ENCODE peak calls at places on chromosomes 11 and 22, in five cellular contexts. Y is stomach, X is body of pancreas, O is spleen, Q is transverse colon. U is an unnamed sample.

GRCh38 chr11:24531528-24531927 is 34.7 kb downstream of the LUZP2 start:
- DNase-seq in Y (no peak), X (no peak), O (no peak), Q (no peak), U (no peak)

GRCh38 chr11:28463826-28464225 is 355.6 kb downstream of the METTL15 start:
- DNase-seq in Y (no peak), X (no peak), O (no peak), Q (no peak), U (no peak)

GRCh38 chr11:30879322-30880020 is 293.3 kb upstream of the MPPED2 start:
- DNase-seq in Y (peak), X (no peak), O (no peak), Q (no peak), U (peak)

GRCh38 chr22:32050678-32051515 is 7.8 kb downstream of the SLC5A1 start:
- DNase-seq in Y (peak), X (peak), O (no peak), Q (no peak), U (peak)

GRCh38 chr11:99419991-99420390 is 399.2 kb downstream of the CNTN5 start:
- DNase-seq in Y (no peak), X (no peak), O (no peak), Q (no peak), U (no peak)

GRCh38 chr22:29149841-29150555 is 55.7 kb upstream of the EMID1 start:
- DNase-seq in Y (no peak), X (no peak), O (peak), Q (no peak), U (no peak)

GRCh38 chr22:47310601-47311000 is 548.2 kb downstream of the TBC1D22A start:
- DNase-seq in Y (no peak), X (no peak), O (no peak), Q (no peak), U (no peak)

GRCh38 chr11:65786786-65787636 is at the start of gene OVOL1:
- DNase-seq in Y (peak), X (peak), O (peak), Q (peak), U (no peak)

GRCh38 chr11:34587282-34587677 is 33.6 kb upstream of the EHF start:
- DNase-seq in Y (no peak), X (no peak), O (no peak), Q (no peak), U (no peak)

GRCh38 chr22:24516301-24516737 is 21.2 kb downstream of the UPB1 start:
- DNase-seq in Y (no peak), X (no peak), O (no peak), Q (no peak), U (no peak)

GRCh38 chr11:45373506-45373905 is 87.4 kb upstream of the SYT13 start:
- DNase-seq in Y (no peak), X (no peak), O (no peak), Q (no peak), U (no peak)

GRCh38 chr11:118883004-118883367 is 706 bp upstream of the CXCR5 start:
- DNase-seq in Y (no peak), X (no peak), O (no peak), Q (no peak), U (no peak)

GRCh38 chr11:117381481-117381880 is 53.8 kb downstream of the CEP164 start:
- DNase-seq in Y (no peak), X (no peak), O (no peak), Q (no peak), U (no peak)

GRCh38 chr11:47375546-47376085 is 2.7 kb downstream of the SPI1 start:
- DNase-seq in Y (no peak), X (no peak), O (peak), Q (no peak), U (no peak)

GRCh38 chr11:47376183-47376542 is 2.2 kb downstream of the SPI1 start:
- DNase-seq in Y (no peak), X (no peak), O (peak), Q (no peak), U (no peak)

GRCh38 chr11:47372422-47372821 is 5.9 kb downstream of the SPI1 start:
- DNase-seq in Y (no peak), X (no peak), O (peak), Q (no peak), U (no peak)

GRCh38 chr11:47375020-47375419 is 3.3 kb downstream of the SPI1 start:
- DNase-seq in Y (no peak), X (no peak), O (peak), Q (no peak), U (no peak)

GRCh38 chr11:47373876-47374820 is 4.2 kb downstream of the SPI1 start:
- DNase-seq in Y (peak), X (peak), O (peak), Q (peak), U (peak)
- TF ChIP-seq POLR2A in Y (no peak), X (no peak), O (no peak), Q (no peak), U (no peak)

GRCh38 chr11:126334665-126335462 is 20.6 kb upstream of the ST3GAL4 start:
- DNase-seq in Y (no peak), X (no peak), O (peak), Q (no peak), U (no peak)

GRCh38 chr11:126331286-126331685 is 24.2 kb upstream of the ST3GAL4 start:
- DNase-seq in Y (no peak), X (no peak), O (peak), Q (no peak), U (no peak)

GRCh38 chr11:126329644-126330200 is 25.8 kb upstream of the ST3GAL4 start:
- DNase-seq in Y (no peak), X (no peak), O (no peak), Q (no peak), U (no peak)

GRCh38 chr11:126333142-126333541 is 22.3 kb upstream of the ST3GAL4 start:
- DNase-seq in Y (no peak), X (no peak), O (no peak), Q (no peak), U (no peak)

GRCh38 chr11:126332221-126332711 is 23.2 kb upstream of the ST3GAL4 start:
- DNase-seq in Y (no peak), X (no peak), O (peak), Q (no peak), U (peak)
- H3K27ac ChIP-seq in Y (no peak), X (no peak), O (peak), Q (no peak), U (peak)

GRCh38 chr11:54558407-54558806 is 45.4 kb downstream of the OR4C46 start:
- DNase-seq in Y (no peak), X (no peak), O (no peak), Q (no peak), U (no peak)

GRCh38 chr11:54558919-54559318 is 44.9 kb downstream of the OR4C46 start:
- DNase-seq in Y (no peak), X (no peak), O (no peak), Q (no peak), U (no peak)
- TF ChIP-seq CTCF in Y (no peak), X (no peak), O (no peak), Q (no peak), U (no peak)

DNA sequence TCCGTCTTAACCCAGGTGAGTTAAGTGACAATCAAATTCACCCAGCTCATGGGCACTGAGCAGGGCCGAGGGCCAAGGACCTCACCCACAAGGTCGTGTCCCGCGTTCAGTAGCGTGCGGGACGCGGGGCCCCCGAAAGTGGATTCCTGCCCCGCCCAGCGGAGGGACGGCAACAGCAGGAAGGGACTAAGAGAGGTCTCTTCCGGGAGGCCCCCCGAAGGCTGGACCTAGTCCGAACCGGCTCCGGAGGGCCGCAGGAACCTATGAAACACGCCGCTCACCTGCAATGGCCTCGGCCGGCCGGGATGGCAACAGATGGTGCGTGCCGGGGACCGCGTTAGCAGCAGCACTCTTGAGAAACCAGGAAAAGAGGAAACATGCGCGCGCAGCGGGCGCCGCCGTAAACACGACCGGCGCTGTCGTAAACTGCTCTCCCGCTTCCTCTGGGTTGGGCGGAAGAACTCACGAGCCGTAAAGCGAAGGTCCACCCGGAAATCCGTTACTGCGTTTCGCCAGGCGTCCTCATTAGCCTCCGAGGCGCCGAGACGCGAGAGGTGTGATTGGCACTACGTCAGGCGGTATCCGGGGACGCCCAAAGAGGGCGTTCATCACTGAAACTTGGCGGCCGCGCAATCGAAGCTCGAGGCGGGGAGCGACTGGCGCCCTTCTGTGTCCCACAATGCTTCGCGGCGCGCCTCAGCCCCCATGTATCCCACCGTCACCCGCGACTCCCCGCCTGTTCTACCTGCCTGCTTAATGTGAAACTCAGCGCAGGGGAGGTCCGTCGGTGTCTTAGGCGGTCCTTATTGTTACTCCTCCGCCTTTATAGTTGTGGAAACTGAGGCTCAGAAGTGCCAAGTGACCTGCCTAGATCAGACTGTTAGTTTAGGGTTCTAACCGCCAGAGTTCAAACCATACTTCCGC is at the start of gene EIF3D:
- DNase-seq in Y (peak), X (peak), O (peak), Q (peak), U (peak)
- TF ChIP-seq POLR2A in Y (peak), X (peak), O (peak), Q (peak), U (peak)

GRCh38 chr22:28023036-28023435 is 104.0 kb upstream of the PITPNB start:
- DNase-seq in Y (no peak), X (peak), O (peak), Q (no peak), U (peak)

GRCh38 chr22:28021116-28021997 is 102.3 kb upstream of the PITPNB start:
- DNase-seq in Y (peak), X (peak), O (peak), Q (no peak), U (no peak)

GRCh38 chr22:28019881-28020861 is 101.1 kb upstream of the PITPNB start:
- DNase-seq in Y (peak), X (peak), O (peak), Q (peak), U (peak)

GRCh38 chr22:28023774-28024173 is 104.7 kb upstream of the PITPNB start:
- DNase-seq in Y (peak), X (peak), O (peak), Q (no peak), U (peak)

DNA sequence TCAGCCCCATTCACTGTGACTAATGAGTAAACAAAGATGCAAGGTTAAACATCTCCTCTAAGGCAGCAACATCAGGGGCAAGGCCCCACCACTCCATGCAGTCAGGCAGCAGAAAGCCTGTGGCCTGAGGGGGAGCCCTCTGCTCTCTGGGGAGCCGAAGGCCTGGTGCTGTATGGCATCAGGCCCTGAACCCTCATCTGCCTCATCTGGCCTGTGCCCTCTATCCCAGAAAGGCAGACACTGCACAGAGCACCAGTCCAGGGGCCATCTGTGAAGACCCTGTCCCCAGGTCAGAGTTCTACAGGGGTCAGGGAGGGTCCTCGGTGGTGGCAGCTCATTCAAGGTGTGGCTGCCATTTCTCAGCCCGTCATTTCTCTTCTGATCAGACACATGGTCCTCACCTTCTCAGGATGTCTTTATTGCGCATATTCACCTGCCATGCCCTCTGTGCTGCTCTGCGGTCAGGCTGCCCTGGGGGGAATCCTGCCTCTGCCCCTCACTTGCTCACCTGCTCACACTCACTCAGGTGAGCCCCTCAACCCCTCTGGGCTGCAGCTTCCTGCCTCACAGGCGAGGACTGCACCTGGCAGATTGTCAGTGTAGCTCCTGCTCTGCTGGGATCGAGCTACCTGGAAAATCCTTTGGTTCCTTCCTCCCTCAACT is 103.1 kb upstream of the PITPNB start:
- DNase-seq in Y (peak), X (peak), O (peak), Q (no peak), U (peak)
- H3K27ac ChIP-seq in Y (no peak), X (no peak), O (no peak), Q (no peak), U (no peak)

DNA sequence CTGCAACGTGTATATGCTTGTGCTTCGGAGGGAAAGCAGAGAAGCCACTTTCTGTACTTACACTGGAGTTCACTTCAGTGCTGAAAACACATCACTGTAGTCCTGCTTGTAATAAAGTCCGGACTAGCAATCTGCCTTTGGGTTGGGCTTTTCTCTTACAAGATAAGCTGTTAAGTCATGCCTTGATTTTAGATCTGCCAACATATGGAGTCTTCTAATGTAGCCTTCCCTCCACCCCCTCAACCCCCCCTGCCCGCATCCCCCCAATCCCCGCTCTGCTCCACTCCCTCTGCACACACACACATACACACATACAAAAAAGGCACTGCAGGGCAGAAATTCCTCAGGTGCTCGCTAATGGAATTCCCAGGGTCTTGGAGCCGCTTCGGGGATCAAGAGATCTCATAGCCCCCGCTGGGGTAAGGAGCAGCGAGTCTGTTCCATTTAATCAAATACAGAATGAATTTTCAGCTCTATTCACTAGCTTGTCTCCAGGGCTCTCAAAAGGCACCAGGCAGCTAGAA is 3.4 kb downstream of the CDON start:
- DNase-seq in Y (no peak), X (no peak), O (no peak), Q (no peak), U (no peak)
- TF ChIP-seq CTCF in Y (no peak), X (no peak), O (no peak), Q (no peak), U (no peak)

DNA sequence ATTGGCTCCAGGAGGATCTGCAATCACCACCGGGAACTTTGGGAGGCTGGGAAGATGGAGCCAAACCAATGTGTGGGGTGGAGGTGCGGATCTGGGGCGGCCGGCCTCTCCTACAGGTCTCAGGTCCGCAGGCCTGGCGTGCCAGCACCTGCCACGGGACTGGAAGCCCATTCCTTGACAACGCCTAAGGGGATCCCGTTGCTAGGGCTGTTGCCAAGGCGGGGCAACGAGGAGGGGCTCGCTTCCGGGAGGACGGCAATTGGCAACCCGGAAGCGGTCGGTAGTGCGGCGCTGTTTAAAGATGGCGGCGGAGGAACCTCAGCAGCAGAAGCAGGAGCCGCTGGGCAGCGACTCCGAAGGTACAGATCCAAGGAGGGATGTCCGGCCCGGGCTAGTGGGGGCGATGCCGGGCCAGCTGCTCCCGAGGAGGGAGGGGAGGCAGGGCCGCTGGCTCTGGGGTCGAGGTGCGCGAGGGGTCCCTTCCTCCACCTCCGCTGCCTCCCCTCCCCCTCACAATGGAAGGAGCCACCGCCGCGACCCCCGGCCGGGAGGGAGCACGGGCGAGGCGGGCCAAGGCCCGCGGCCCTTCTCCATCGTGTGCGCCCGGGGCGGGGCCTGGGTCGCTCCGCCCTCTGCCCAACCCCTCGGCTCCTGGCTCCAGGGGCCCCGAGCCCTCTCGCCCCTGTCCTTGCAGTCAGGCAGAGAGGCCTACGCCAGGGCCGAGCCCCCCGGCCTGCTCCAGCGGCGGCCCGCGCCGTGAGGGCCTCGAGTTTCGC is at the start of gene OTUB1:
- DNase-seq in Y (peak), X (peak), O (peak), Q (peak), U (peak)
- TF ChIP-seq POLR2A in Y (no peak), X (peak), O (no peak), Q (peak), U (peak)

DNA sequence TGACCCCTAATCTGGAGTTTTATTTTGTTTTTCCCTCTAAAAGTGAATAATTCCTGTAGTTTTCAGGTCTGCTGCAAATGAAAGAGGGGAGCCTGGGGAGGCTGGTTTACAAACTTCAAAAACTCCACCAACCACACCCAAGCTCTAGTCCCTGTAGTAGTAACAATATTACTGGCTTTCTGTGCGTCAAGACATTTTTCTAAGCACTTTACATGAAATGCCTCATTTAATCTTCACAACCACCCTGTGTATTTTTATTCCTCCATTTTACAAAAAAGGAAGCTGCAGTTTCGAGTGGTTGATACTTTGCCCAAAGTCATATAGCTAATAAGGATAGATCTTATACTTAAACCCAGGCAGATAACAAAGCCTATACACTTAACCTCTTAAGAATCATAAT is 23.5 kb downstream of the CTNND1 start:
- DNase-seq in Y (no peak), X (no peak), O (no peak), Q (no peak), U (no peak)
- H3K27ac ChIP-seq in Y (peak), X (no peak), O (peak), Q (peak), U (no peak)